ENCODE peak calls at places on chromosomes 12 and 14, in six cellular contexts. K is IMR-90, T is H1, B is mesenchymal stem cell, J is neuronal stem cell, Y is trophoblast cell. P is an unnamed sample.

GRCh38 chr14:103522649-103523582 is at the start of gene CKB:
- DNase-seq in K (peak; percentile 45), Y (peak; percentile 50), T (peak; percentile 90), J (peak; percentile 74), B (peak; percentile 71), P (peak; percentile 75)

GRCh38 chr12:53170876-53171724 is 9.4 kb upstream of the ZNF740 start:
- DNase-seq in Y (peak; percentile 33), T (no peak), B (no peak), K (no peak), J (no peak), P (no peak)

GRCh38 chr14:65213316-65213715 is 111.0 kb upstream of the MAX start:
- DNase-seq in K (no peak), J (no peak), B (no peak), Y (no peak), T (no peak), P (no peak)

GRCh38 chr12:59459966-59460365 is 135.9 kb upstream of the SLC16A7 start:
- DNase-seq in J (no peak), K (peak; percentile 28), Y (no peak), T (no peak), B (no peak), P (no peak)

GRCh38 chr14:33740531-33740930 is 210.3 kb downstream of the EGLN3 start:
- DNase-seq in T (no peak), Y (peak; percentile 18), B (no peak), K (no peak), J (no peak), P (no peak)

GRCh38 chr12:124122722-124123121 is 149.7 kb downstream of the ZNF664 start:
- DNase-seq in Y (no peak), J (no peak), T (no peak), B (no peak), K (no peak), P (no peak)

GRCh38 chr12:96606646-96607045 is 117.3 kb downstream of the CFAP54 start:
- DNase-seq in Y (no peak), B (no peak), T (no peak), K (no peak), J (no peak), P (no peak)

GRCh38 chr14:54337314-54337713 is 59.5 kb upstream of the CDKN3 start:
- DNase-seq in J (no peak), Y (peak; percentile 36), B (no peak), T (no peak), K (no peak), P (no peak)

GRCh38 chr12:77062396-77062795 is 3.0 kb downstream of the E2F7 start:
- DNase-seq in T (no peak), K (no peak), Y (no peak), B (peak; percentile 68), J (no peak), P (no peak)

GRCh38 chr14:70640938-70641547 is 673 bp upstream of the TTC9 start:
- DNase-seq in B (peak; percentile 81), K (peak; percentile 58), T (peak; percentile 66), Y (peak; percentile 64), J (peak; percentile 24), P (peak; percentile 52)

GRCh38 chr12:31726575-31726974 is 2.2 kb downstream of the AMN1 start:
- DNase-seq in B (peak; percentile 30), T (no peak), J (no peak), Y (no peak), K (no peak), P (no peak)

GRCh38 chr12:9634177-9634803 is 26.6 kb upstream of the KLRB1 start:
- DNase-seq in Y (peak; percentile 86), J (peak; percentile 17), K (peak; percentile 47), B (peak; percentile 58), T (peak; percentile 71), P (no peak)

GRCh38 chr12:76611533-76611932 is 52.0 kb upstream of the OSBPL8 start:
- DNase-seq in Y (peak; percentile 82), J (no peak), T (no peak), B (peak; percentile 82), K (peak; percentile 93), P (no peak)

GRCh38 chr12:91250273-91250672 is 67.7 kb upstream of the DCN start:
- DNase-seq in J (no peak), T (no peak), K (peak; percentile 58), Y (no peak), B (no peak), P (no peak)

DNA sequence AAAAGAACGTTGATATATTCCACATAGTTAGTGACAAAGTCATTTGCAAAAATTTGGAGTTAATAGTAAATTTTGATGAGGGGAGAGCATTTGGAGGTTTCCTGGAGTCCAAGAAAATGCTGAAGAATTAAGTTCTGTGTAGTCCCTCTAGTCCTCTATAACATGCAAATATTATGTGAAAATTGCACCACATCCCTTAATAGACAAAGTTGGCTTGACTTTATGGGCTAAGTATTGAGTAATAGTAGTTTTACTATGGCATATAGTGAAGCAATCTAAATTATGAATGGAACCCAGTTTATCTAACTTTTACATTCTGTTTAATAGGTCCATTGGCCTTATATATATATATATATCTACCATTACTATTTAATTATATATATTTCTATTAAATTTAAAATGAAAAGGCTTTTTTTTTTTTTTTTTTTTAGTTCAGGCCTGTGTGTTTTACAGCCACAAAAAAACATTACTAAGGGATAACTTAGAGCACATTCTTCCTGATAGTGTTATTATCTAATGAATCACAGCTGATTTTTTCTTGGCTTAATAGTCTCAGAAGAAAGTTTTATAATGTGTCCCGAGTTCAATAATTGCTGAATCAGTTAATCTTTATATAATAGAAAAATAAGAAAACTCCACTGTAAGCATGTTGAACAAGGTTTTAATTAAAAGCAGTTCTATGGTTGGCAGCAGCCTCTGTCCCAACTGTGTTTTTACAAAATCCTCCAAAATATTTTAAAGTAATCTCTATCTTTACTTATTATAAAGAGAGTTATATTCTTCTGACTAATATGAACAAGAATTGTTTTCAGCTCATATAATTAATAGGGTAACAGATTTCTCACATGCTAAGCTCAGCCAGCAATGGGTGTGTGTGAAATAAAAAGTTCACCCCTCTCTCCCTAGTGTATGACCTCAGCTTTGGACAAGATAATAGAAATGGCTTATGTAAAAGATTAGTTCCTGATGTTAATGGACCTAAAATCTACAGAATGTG is 66.7 kb upstream of the DCN start:
- DNase-seq in K (no peak), Y (no peak), T (no peak), B (no peak), J (no peak), P (no peak)
- H4K91ac ChIP-seq in K (no peak overlapping the region), Y (no peak overlapping the region), T (no peak overlapping the region), B (no peak overlapping the region), J (no peak overlapping the region), P (no peak overlapping the region)

DNA sequence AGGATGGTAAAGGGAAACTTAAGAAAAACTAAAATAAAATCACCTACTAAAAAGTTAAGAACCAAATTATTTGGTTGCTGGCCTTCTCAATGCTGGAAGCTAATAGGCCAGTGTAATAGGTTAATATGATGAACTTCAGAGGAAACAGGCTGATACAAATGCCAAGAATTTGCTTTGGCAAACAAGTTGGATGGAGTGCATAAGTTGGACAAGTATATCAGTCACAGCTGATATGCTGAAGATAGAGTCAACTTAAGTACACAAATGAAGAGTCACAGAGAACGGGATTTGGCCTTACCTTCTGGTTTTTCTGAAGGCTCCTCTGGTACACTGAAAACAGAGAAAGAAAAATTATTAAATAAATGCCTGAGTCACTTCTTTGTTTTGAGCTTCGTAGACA is 48.2 kb downstream of the ZFYVE26 start:
- DNase-seq in J (no peak), T (no peak), K (no peak), B (no peak), Y (no peak), P (no peak)
- H4K91ac ChIP-seq in J (no peak overlapping the region), T (no peak overlapping the region), K (no peak overlapping the region), B (no peak overlapping the region), Y (no peak overlapping the region), P (no peak overlapping the region)

DNA sequence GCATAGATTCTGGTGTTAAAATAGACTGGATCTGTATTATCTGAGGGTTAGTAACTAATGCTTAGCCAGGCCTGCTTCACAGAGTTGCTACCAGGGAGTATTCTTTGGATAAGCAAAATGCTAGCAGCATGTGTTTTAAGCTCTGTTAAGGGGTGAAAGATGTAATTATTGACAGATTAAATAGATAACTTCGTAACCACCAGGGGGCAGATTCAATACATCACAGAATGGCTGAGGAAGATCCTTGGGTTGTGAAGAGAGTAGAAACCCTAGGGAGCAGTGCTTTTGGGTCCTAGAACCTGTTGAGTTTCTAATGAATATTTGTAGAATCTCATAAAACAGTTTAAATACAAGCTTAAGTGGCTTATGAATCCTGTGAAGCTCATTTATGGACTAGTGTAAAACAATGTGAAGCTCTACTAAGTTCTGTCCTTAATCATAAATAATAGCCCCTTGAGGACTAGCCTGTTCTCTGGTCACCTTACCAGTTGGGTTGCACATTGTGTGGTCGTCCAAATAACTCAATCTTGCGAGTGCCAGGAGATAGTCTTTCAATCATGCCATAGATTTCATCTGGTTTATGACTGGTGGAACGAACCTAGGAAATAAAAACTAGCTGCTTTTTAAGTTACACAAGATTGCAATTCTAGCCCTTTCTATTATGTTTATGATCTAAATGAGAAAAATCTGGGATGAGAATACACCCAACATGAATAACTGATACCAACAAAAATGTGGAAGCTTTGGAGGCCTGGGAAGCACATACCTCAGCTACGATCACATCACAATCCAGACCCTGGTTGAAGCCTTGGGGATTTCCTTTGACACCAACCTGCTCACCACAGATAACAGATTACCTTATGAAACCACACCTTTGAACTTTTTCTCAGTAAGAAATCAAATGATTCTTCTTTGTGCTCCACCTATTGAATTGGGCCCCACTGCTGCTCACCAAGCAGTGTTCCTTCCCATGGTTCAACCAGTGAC is 12.3 kb downstream of the METTL3 start:
- DNase-seq in B (peak; percentile 66), J (peak; percentile 46), Y (peak; percentile 74), T (peak; percentile 43), K (peak; percentile 73), P (no peak)
- H4K91ac ChIP-seq in B (no peak overlapping the region), J (no peak overlapping the region), Y (no peak overlapping the region), T (no peak overlapping the region), K (no peak overlapping the region), P (no peak overlapping the region)

GRCh38 chr14:74018704-74019407 is at the start of the genes BBOF1 and ENTPD5:
- DNase-seq in Y (peak; percentile 96), B (peak; percentile 89), J (peak; percentile 78), K (peak; percentile 80), T (peak; percentile 78), P (peak; percentile 69)
- H4K91ac ChIP-seq in Y (peak within 1 kb of the TSS; percentile 44), B (peak within 1 kb of the TSS; percentile 95), J (no peak within 1 kb of the TSS), K (peak within 1 kb of the TSS; percentile 90), T (no peak within 1 kb of the TSS), P (no peak within 1 kb of the TSS)